ENCODE peak calls at places on chromosomes 2 and 18, in seven cellular contexts. R is OCI-LY7; U is CD8-positive, alpha-beta memory T cell; H is neural progenitor cell; K is sigmoid colon; I is colonic mucosa; F is mammary epithelial cell. S is an unnamed sample.

GRCh38 chr2:64442801-64443429 is 11.0 kb upstream of the LGALSL start:
- DNase-seq in U (no peak), R (no peak), I (no peak), K (no peak), H (peak), F (no peak), S (no peak)

GRCh38 chr2:201955702-201956141 is 77.9 kb upstream of the FZD7 start:
- DNase-seq in R (no peak), U (no peak), K (peak), H (no peak), F (peak), I (no peak), S (no peak)

GRCh38 chr2:134469516-134470115 is 215.7 kb downstream of the MGAT5 start:
- DNase-seq in K (no peak), U (no peak), R (no peak), H (no peak), F (no peak), I (no peak), S (no peak)

GRCh38 chr2:74194799-74195198 is 3.6 kb upstream of the MTHFD2 start:
- DNase-seq in U (no peak), F (no peak), K (no peak), R (no peak), H (no peak), I (no peak), S (peak)

GRCh38 chr18:79260023-79260422 is 135.7 kb upstream of the NFATC1 start:
- DNase-seq in R (no peak), I (no peak), H (no peak), F (no peak), U (no peak), K (no peak), S (no peak)

GRCh38 chr2:237136824-237137223 is 51.1 kb downstream of the COPS8 start:
- DNase-seq in U (no peak), K (no peak), H (no peak), R (no peak), I (no peak), F (no peak), S (no peak)

GRCh38 chr2:150591901-150592300 is 104.4 kb upstream of the RND3 start:
- DNase-seq in U (no peak), I (no peak), H (no peak), F (peak), R (no peak), K (no peak), S (no peak)

GRCh38 chr2:174036825-174037224 is 71.7 kb upstream of the SP3 start:
- DNase-seq in U (no peak), R (no peak), F (no peak), H (no peak), I (no peak), K (no peak), S (no peak)

GRCh38 chr18:31738460-31739407 is 21.9 kb downstream of the SLC25A52 start:
- DNase-seq in R (no peak), K (no peak), U (no peak), I (no peak), H (no peak), F (peak), S (peak)

GRCh38 chr2:37730037-37730813 is 58.8 kb upstream of the CDC42EP3 start:
- DNase-seq in I (no peak), U (no peak), F (no peak), K (no peak), R (no peak), H (no peak), S (no peak)

GRCh38 chr2:8267103-8267502 is 414.8 kb upstream of the ID2 start:
- DNase-seq in I (no peak), U (no peak), F (no peak), H (no peak), R (peak), K (no peak), S (no peak)

GRCh38 chr18:32868424-32868823 is 95.6 kb upstream of the KLHL14 start:
- DNase-seq in F (no peak), H (no peak), U (no peak), K (no peak), I (no peak), R (peak), S (no peak)

GRCh38 chr18:74373428-74373827 is 57.8 kb downstream of the C18orf63 start:
- DNase-seq in H (no peak), K (no peak), U (peak), F (no peak), I (peak), R (no peak), S (peak)

GRCh38 chr2:176574415-176575236 is 305.4 kb downstream of the MTX2 start:
- DNase-seq in K (no peak), I (no peak), U (no peak), H (no peak), R (no peak), F (no peak), S (no peak)

GRCh38 chr18:23213200-23213599 is 77.9 kb downstream of the CABLES1 start:
- DNase-seq in K (no peak), H (no peak), F (no peak), I (no peak), R (no peak), U (no peak), S (no peak)

GRCh38 chr18:28127763-28128737 is 48.9 kb downstream of the CDH2 start:
- DNase-seq in H (no peak), F (no peak), K (no peak), R (no peak), U (no peak), I (no peak), S (no peak)

GRCh38 chr2:29518988-29519925 is 402.1 kb downstream of the ALK start:
- DNase-seq in U (no peak), F (peak), I (no peak), R (no peak), H (no peak), K (no peak), S (no peak)

GRCh38 chr2:196249860-196250259 is 78.5 kb upstream of the STK17B start:
- DNase-seq in R (peak), H (no peak), U (no peak), F (no peak), I (no peak), K (no peak), S (peak)

DNA sequence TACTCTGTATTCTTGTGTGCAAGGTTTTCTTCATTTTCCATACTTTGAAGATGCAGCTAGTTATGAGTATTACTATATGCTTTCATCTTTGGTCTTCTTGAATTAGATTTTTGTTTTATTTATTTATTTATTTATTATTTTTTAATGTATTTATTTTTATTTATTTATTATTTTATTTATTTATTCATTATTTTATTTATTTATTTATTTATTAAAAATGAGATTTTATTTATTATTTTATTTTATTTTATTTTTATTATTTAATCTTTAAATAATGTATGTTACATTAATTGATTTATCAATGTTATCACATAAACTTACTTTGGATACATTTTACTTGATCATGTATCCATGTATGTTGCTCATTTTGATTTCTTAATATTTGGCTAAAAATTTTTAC is 132.3 kb upstream of the GALNT13 start:
- DNase-seq in I (no peak), R (no peak), U (no peak), H (no peak), K (no peak), F (no peak), S (no peak)
- H3K27ac ChIP-seq in I (no peak), R (no peak), U (no peak), H (no peak), K (no peak), F (no peak), S (no peak)

GRCh38 chr2:42855221-42855970 is 63.0 kb upstream of the HAAO start:
- DNase-seq in K (peak), U (no peak), H (no peak), I (no peak), F (no peak), R (no peak), S (no peak)

GRCh38 chr2:42851740-42852250 is 59.4 kb upstream of the HAAO start:
- DNase-seq in H (no peak), F (no peak), R (no peak), K (peak), I (no peak), U (no peak), S (no peak)

GRCh38 chr2:42854207-42854818 is 61.9 kb upstream of the HAAO start:
- DNase-seq in I (no peak), U (no peak), K (peak), H (peak), R (no peak), F (peak), S (no peak)

GRCh38 chr2:42852798-42853197 is 60.4 kb upstream of the HAAO start:
- DNase-seq in K (peak), H (no peak), R (no peak), F (no peak), I (no peak), U (no peak), S (no peak)

GRCh38 chr2:42853571-42854206 is 61.3 kb upstream of the HAAO start:
- DNase-seq in R (no peak), I (no peak), F (no peak), H (no peak), U (no peak), K (peak), S (no peak)
- H3K27ac ChIP-seq in R (no peak), I (peak), F (no peak), H (no peak), U (no peak), K (peak), S (no peak)

DNA sequence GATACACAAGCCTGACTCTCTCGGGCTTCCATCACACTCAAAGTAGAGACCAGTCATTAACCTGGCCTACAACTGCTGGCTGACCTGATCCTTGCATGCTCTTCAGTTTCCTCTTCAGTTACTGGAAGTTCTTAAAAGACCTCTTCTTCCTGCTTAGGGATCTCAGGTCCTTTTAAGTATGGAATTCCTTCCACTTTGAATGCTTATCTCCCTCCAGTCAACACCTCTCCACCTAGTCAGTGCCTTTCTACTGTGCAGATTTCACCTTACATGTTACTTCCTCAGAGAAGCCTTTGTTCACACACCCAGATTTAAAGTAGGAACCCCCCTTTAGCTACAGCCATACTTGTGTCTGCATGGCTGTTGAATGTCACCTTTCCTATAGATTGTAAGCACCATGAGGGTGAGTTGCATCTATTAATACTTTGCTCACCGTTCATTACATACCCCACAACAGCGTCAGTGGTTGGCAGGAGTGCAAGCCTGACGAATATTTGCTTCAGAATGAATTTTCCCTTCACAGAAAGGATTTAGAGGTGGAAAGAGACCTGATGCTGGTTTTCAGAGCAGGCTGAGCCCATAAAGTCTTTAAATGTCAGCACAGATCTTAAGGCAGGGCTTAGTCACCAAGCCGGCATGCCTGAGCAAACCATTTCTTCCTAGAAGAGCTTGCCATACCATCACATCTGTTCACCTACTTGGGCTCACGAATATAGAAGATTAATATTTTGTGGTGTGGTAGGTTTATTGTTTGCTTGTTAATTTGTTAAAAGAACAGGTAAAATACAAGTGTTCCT is 90.1 kb downstream of the ACVR1 start:
- DNase-seq in R (no peak), U (no peak), H (no peak), K (no peak), F (peak), I (no peak), S (no peak)
- H3K27ac ChIP-seq in R (no peak), U (peak), H (no peak), K (peak), F (no peak), I (no peak), S (no peak)

DNA sequence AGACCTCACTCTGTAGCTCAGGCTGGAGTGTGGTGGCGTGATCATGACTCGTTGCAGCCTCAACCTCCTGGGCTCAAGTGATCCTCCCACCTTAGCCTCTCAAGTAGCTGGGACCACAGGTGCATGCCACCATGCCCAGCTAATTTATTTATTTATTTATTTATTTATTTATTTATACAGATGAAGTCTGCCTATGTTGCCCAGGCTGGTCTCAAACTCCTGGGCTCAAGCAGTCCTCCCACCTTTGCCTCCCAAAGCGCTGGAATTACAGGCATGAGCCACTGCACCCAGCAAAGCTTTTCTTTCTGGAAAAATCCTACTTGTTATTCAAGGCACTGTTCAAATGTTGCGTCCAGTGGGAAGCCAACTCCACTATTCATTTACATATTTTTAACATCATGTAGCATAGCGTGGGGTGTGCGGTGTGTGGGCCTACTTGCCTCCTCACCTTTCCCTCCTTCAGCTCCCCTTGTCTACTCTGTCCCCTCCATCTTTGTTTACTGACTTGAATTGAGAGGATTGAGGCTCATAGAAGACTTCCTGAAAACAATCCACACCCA is 6.8 kb upstream of the RHOB start:
- DNase-seq in K (peak), R (no peak), F (no peak), U (no peak), I (no peak), H (no peak), S (no peak)
- H3K27ac ChIP-seq in K (peak), R (no peak), F (no peak), U (no peak), I (no peak), H (no peak), S (no peak)

GRCh38 chr18:67266591-67267237 is 249.8 kb downstream of the DSEL start:
- DNase-seq in U (no peak), H (no peak), K (no peak), F (peak), R (no peak), I (no peak), S (no peak)
- H3K27ac ChIP-seq in U (no peak), H (no peak), K (no peak), F (peak), R (no peak), I (no peak), S (no peak)

GRCh38 chr2:48717826-48718225 is 37.7 kb downstream of the LHCGR start:
- DNase-seq in U (no peak), K (no peak), R (no peak), H (no peak), I (no peak), F (no peak), S (no peak)
- H3K27ac ChIP-seq in U (no peak), K (no peak), R (no peak), H (no peak), I (no peak), F (no peak), S (no peak)

GRCh38 chr2:85324639-85325465 is 2.9 kb downstream of the TGOLN2 start:
- DNase-seq in H (no peak), R (no peak), U (no peak), F (peak), K (peak), I (peak), S (peak)

GRCh38 chr2:85326946-85327756 is 638 bp downstream of the TGOLN2 start:
- DNase-seq in H (peak), F (peak), U (peak), K (peak), R (peak), I (peak), S (peak)

GRCh38 chr2:85325466-85325811 is 2.4 kb downstream of the TGOLN2 start:
- DNase-seq in K (no peak), R (no peak), H (no peak), F (no peak), I (no peak), U (no peak), S (no peak)

GRCh38 chr2:85327757-85328617 is at the start of gene TGOLN2:
- DNase-seq in K (peak), H (peak), F (peak), U (peak), R (peak), I (peak), S (peak)

GRCh38 chr2:85326406-85326945 is 1.3 kb downstream of the TGOLN2 start:
- DNase-seq in F (peak), I (peak), U (peak), H (no peak), R (peak), K (no peak), S (peak)
- H3K27ac ChIP-seq in F (peak), I (peak), U (peak), H (no peak), R (peak), K (peak), S (peak)